ENCODE peak calls at places on chromosomes 12 and 14, in four cellular contexts. One of them, this sample, is unnamed.

GRCh38 chr12:108886873-108887629 is 7.2 kb downstream of the DAO start:
- DNase-seq in WERI-Rb-1: peak
- DNase-seq in GM20000: no peak
- DNase-seq in stomach: no peak
- DNase-seq in this sample: no peak

GRCh38 chr14:66918527-66918926 is 270.7 kb upstream of the GARIN2 start:
- DNase-seq in WERI-Rb-1: no peak
- DNase-seq in GM20000: no peak
- DNase-seq in stomach: no peak
- DNase-seq in this sample: no peak

GRCh38 chr14:76708771-76709170 is 52.5 kb upstream of the VASH1 start:
- DNase-seq in WERI-Rb-1: no peak
- DNase-seq in GM20000: no peak
- DNase-seq in stomach: no peak
- DNase-seq in this sample: no peak

GRCh38 chr12:102441077-102441596 is 39.2 kb downstream of the IGF1 start:
- DNase-seq in WERI-Rb-1: no peak
- DNase-seq in GM20000: no peak
- DNase-seq in stomach: no peak
- DNase-seq in this sample: no peak

GRCh38 chr14:51458563-51458955 is 193.2 kb upstream of the FRMD6 start:
- DNase-seq in WERI-Rb-1: no peak
- DNase-seq in GM20000: no peak
- DNase-seq in stomach: no peak
- DNase-seq in this sample: no peak

GRCh38 chr12:132259364-132259871 is 70.0 kb downstream of the GALNT9 start:
- DNase-seq in WERI-Rb-1: no peak
- DNase-seq in GM20000: no peak
- DNase-seq in stomach: no peak
- DNase-seq in this sample: no peak

GRCh38 chr12:5500326-5500659 is 68.4 kb downstream of the NTF3 start:
- DNase-seq in WERI-Rb-1: no peak
- DNase-seq in GM20000: no peak
- DNase-seq in stomach: no peak
- DNase-seq in this sample: no peak

GRCh38 chr14:67554341-67554740 is 21.3 kb downstream of the PLEKHH1 start:
- DNase-seq in WERI-Rb-1: no peak
- DNase-seq in GM20000: no peak
- DNase-seq in stomach: no peak
- DNase-seq in this sample: no peak

GRCh38 chr12:72214163-72214562 is 58.0 kb upstream of the TRHDE start:
- DNase-seq in WERI-Rb-1: no peak
- DNase-seq in GM20000: no peak
- DNase-seq in stomach: no peak
- DNase-seq in this sample: no peak

GRCh38 chr12:47824198-47824597 is 4.5 kb upstream of the HDAC7 start:
- DNase-seq in WERI-Rb-1: no peak
- DNase-seq in GM20000: no peak
- DNase-seq in stomach: no peak
- DNase-seq in this sample: no peak

GRCh38 chr14:76236172-76237130 is 84.7 kb downstream of the GPATCH2L start:
- DNase-seq in WERI-Rb-1: no peak
- DNase-seq in GM20000: peak
- DNase-seq in stomach: no peak
- DNase-seq in this sample: no peak

GRCh38 chr14:23160924-23161522 is 22.4 kb downstream of the SLC7A8 start:
- DNase-seq in WERI-Rb-1: no peak
- DNase-seq in GM20000: no peak
- DNase-seq in stomach: peak
- DNase-seq in this sample: peak

GRCh38 chr12:69239286-69239921 is at the start of gene CPSF6:
- DNase-seq in WERI-Rb-1: peak
- DNase-seq in GM20000: peak
- DNase-seq in stomach: peak
- DNase-seq in this sample: peak
- TF ChIP-seq CTCF in WERI-Rb-1: no peak
- TF ChIP-seq CTCF in GM20000: no peak
- TF ChIP-seq CTCF in stomach: peak
- TF ChIP-seq CTCF in this sample: no peak

GRCh38 chr12:124151583-124151982 is 143.3 kb upstream of the RFLNA start:
- DNase-seq in WERI-Rb-1: no peak
- DNase-seq in GM20000: no peak
- DNase-seq in stomach: no peak
- DNase-seq in this sample: no peak
- TF ChIP-seq CTCF in WERI-Rb-1: no peak
- TF ChIP-seq CTCF in GM20000: no peak
- TF ChIP-seq CTCF in stomach: no peak
- TF ChIP-seq CTCF in this sample: no peak

GRCh38 chr12:14756331-14757143 is 46.7 kb downstream of the WBP11 start:
- DNase-seq in WERI-Rb-1: peak
- DNase-seq in GM20000: no peak
- DNase-seq in stomach: peak
- DNase-seq in this sample: peak
- TF ChIP-seq CTCF in WERI-Rb-1: peak
- TF ChIP-seq CTCF in GM20000: peak
- TF ChIP-seq CTCF in stomach: peak
- TF ChIP-seq CTCF in this sample: peak

GRCh38 chr12:9367201-9367600 is 159.0 kb upstream of the PZP start:
- DNase-seq in WERI-Rb-1: no peak
- DNase-seq in GM20000: no peak
- DNase-seq in stomach: no peak
- DNase-seq in this sample: no peak

GRCh38 chr12:9367828-9368227 is 159.6 kb upstream of the PZP start:
- DNase-seq in WERI-Rb-1: no peak
- DNase-seq in GM20000: no peak
- DNase-seq in stomach: no peak
- DNase-seq in this sample: no peak

DNA sequence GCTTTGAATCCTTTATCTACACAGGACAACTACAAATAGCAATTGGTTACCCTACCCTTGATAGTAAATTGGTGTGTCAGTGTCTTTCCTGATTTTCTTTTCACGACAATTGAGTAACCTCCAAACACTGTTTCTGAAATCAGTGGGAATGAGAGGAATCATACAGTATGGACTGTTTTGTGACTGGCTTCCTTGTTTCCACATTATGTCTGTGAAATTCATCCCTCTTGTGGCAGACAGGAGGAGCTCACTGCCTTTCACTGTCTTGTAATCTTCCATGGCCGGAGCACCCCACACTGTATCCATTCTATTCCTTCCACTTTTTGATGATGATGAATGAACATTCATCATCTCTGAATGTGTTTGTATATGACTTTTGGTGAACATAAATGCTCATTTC is 164.0 kb upstream of the PZP start:
- DNase-seq in WERI-Rb-1: no peak
- DNase-seq in GM20000: no peak
- DNase-seq in stomach: no peak
- DNase-seq in this sample: no peak
- TF ChIP-seq CTCF in WERI-Rb-1: peak
- TF ChIP-seq CTCF in GM20000: no peak
- TF ChIP-seq CTCF in stomach: no peak
- TF ChIP-seq CTCF in this sample: peak

GRCh38 chr12:32446306-32447119 is 47.2 kb downstream of the FGD4 start:
- DNase-seq in WERI-Rb-1: no peak
- DNase-seq in GM20000: no peak
- DNase-seq in stomach: no peak
- DNase-seq in this sample: peak

GRCh38 chr12:32450363-32450762 is 51.0 kb downstream of the FGD4 start:
- DNase-seq in WERI-Rb-1: no peak
- DNase-seq in GM20000: no peak
- DNase-seq in stomach: no peak
- DNase-seq in this sample: no peak

GRCh38 chr12:32445356-32445755 is 46.0 kb downstream of the FGD4 start:
- DNase-seq in WERI-Rb-1: no peak
- DNase-seq in GM20000: no peak
- DNase-seq in stomach: no peak
- DNase-seq in this sample: no peak

GRCh38 chr12:32450768-32451167 is 51.4 kb downstream of the FGD4 start:
- DNase-seq in WERI-Rb-1: no peak
- DNase-seq in GM20000: no peak
- DNase-seq in stomach: no peak
- DNase-seq in this sample: no peak

GRCh38 chr12:32448581-32448980 is 49.2 kb downstream of the FGD4 start:
- DNase-seq in WERI-Rb-1: no peak
- DNase-seq in GM20000: peak
- DNase-seq in stomach: no peak
- DNase-seq in this sample: no peak
- TF ChIP-seq CTCF in WERI-Rb-1: peak
- TF ChIP-seq CTCF in GM20000: no peak
- TF ChIP-seq CTCF in stomach: no peak
- TF ChIP-seq CTCF in this sample: no peak

GRCh38 chr12:40963761-40964160 is 224.4 kb upstream of the PDZRN4 start:
- DNase-seq in WERI-Rb-1: no peak
- DNase-seq in GM20000: no peak
- DNase-seq in stomach: no peak
- DNase-seq in this sample: no peak
- TF ChIP-seq CTCF in WERI-Rb-1: no peak
- TF ChIP-seq CTCF in GM20000: no peak
- TF ChIP-seq CTCF in stomach: no peak
- TF ChIP-seq CTCF in this sample: no peak

GRCh38 chr12:402127-402456 is 648 bp downstream of the CCDC77 start:
- DNase-seq in WERI-Rb-1: peak
- DNase-seq in GM20000: no peak
- DNase-seq in stomach: no peak
- DNase-seq in this sample: peak
- TF ChIP-seq CTCF in WERI-Rb-1: peak
- TF ChIP-seq CTCF in GM20000: no peak
- TF ChIP-seq CTCF in stomach: no peak
- TF ChIP-seq CTCF in this sample: no peak

GRCh38 chr14:94542811-94543449 is 18.3 kb upstream of the SERPINA4 start:
- DNase-seq in WERI-Rb-1: no peak
- DNase-seq in GM20000: no peak
- DNase-seq in stomach: no peak
- DNase-seq in this sample: no peak

GRCh38 chr14:94540031-94540794 is 21.0 kb upstream of the SERPINA4 start:
- DNase-seq in WERI-Rb-1: peak
- DNase-seq in GM20000: no peak
- DNase-seq in stomach: no peak
- DNase-seq in this sample: peak

GRCh38 chr14:94541234-94541975 is 19.8 kb upstream of the SERPINA4 start:
- DNase-seq in WERI-Rb-1: no peak
- DNase-seq in GM20000: no peak
- DNase-seq in stomach: no peak
- DNase-seq in this sample: no peak

GRCh38 chr14:94543450-94544123 is 17.7 kb upstream of the SERPINA4 start:
- DNase-seq in WERI-Rb-1: no peak
- DNase-seq in GM20000: no peak
- DNase-seq in stomach: no peak
- DNase-seq in this sample: no peak

DNA sequence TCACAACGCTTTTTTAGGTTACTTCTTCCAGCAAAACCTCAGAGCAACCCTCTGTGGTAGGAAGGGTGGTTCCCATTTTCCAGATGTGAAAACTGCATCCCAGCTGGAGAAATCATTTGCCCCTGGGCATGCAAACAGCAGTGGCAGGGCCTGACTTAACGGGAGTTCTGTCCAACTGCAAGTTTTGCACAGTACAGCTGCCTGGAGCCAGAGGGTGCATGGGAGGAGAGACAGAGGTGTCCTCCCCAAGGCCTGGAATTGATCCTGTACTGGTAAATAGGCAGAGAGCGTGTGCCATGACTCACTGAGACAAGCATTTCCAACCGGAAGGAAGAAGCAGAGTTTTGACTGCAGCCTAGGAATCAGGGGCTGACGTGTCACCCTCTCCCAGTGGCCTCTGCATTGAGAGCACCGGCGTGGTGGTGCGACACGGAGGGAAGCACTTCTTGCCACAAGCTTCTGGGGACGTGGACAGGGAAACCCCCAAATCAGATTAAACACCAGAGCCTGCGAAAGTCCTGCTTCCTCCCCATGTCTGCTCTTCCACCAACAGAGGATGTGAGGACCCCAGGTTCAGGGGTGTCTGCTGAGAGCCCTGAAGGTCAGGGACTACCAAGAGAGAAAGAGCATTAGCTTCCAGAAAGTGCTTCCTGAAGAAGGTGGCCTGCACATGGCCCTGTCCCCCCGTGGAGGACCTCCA is 19.0 kb upstream of the SERPINA4 start:
- DNase-seq in WERI-Rb-1: no peak
- DNase-seq in GM20000: no peak
- DNase-seq in stomach: no peak
- DNase-seq in this sample: no peak
- TF ChIP-seq CTCF in WERI-Rb-1: no peak
- TF ChIP-seq CTCF in GM20000: no peak
- TF ChIP-seq CTCF in stomach: no peak
- TF ChIP-seq CTCF in this sample: no peak

This sample was measured in endothelial cell.